ENCODE peak calls at places on chromosome 1, in four cellular contexts. One of them, this sample, is unnamed. For H3K36me3 and H3K4me1, the result is how much of the 10 kb centered on the place peaks cover.

GRCh38 chr1:31413405-31414005 is 492 bp downstream of the SERINC2 start:
- DNase-seq in CD8-positive, alpha-beta memory T cell: no peak
- DNase-seq in heart right ventricle: peak
- DNase-seq in neuronal stem cell: peak
- DNase-seq in this sample: peak

GRCh38 chr1:11653616-11654570 is at the start of gene FBXO2:
- DNase-seq in CD8-positive, alpha-beta memory T cell: no peak
- DNase-seq in neuronal stem cell: peak
- DNase-seq in heart right ventricle: peak
- DNase-seq in this sample: no peak

GRCh38 chr1:29679828-29680558 is 443.7 kb downstream of the PTPRU start:
- DNase-seq in CD8-positive, alpha-beta memory T cell: no peak
- DNase-seq in heart right ventricle: no peak
- DNase-seq in neuronal stem cell: no peak
- DNase-seq in this sample: no peak

GRCh38 chr1:162916407-162916806 is 55.4 kb upstream of the CCDC190 start:
- DNase-seq in neuronal stem cell: no peak
- DNase-seq in CD8-positive, alpha-beta memory T cell: no peak
- DNase-seq in heart right ventricle: no peak
- DNase-seq in this sample: no peak

GRCh38 chr1:184954232-184954995 is 19.9 kb downstream of the NIBAN1 start:
- DNase-seq in CD8-positive, alpha-beta memory T cell: no peak
- DNase-seq in neuronal stem cell: no peak
- DNase-seq in heart right ventricle: no peak
- DNase-seq in this sample: no peak

GRCh38 chr1:210233495-210234253 is 1.1 kb downstream of the SERTAD4 start:
- DNase-seq in CD8-positive, alpha-beta memory T cell: no peak
- DNase-seq in neuronal stem cell: peak
- DNase-seq in heart right ventricle: peak
- DNase-seq in this sample: peak

GRCh38 chr1:179264506-179264905 is 29.1 kb upstream of the SOAT1 start:
- DNase-seq in neuronal stem cell: no peak
- DNase-seq in heart right ventricle: no peak
- DNase-seq in CD8-positive, alpha-beta memory T cell: no peak
- DNase-seq in this sample: no peak

GRCh38 chr1:223036479-223036845 is 106.6 kb downstream of the TLR5 start:
- DNase-seq in heart right ventricle: no peak
- DNase-seq in CD8-positive, alpha-beta memory T cell: no peak
- DNase-seq in neuronal stem cell: no peak
- DNase-seq in this sample: no peak

GRCh38 chr1:55045430-55045829 is 6.1 kb downstream of the PCSK9 start:
- DNase-seq in heart right ventricle: no peak
- DNase-seq in neuronal stem cell: no peak
- DNase-seq in CD8-positive, alpha-beta memory T cell: no peak
- DNase-seq in this sample: no peak

GRCh38 chr1:240722788-240723187 is 110.8 kb upstream of the GREM2 start:
- DNase-seq in heart right ventricle: no peak
- DNase-seq in CD8-positive, alpha-beta memory T cell: no peak
- DNase-seq in neuronal stem cell: no peak
- DNase-seq in this sample: no peak
- H3K4me3 ChIP-seq in heart right ventricle: no peak
- H3K4me3 ChIP-seq in CD8-positive, alpha-beta memory T cell: no peak
- H3K4me3 ChIP-seq in neuronal stem cell: no peak
- H3K4me3 ChIP-seq in this sample: no peak

DNA sequence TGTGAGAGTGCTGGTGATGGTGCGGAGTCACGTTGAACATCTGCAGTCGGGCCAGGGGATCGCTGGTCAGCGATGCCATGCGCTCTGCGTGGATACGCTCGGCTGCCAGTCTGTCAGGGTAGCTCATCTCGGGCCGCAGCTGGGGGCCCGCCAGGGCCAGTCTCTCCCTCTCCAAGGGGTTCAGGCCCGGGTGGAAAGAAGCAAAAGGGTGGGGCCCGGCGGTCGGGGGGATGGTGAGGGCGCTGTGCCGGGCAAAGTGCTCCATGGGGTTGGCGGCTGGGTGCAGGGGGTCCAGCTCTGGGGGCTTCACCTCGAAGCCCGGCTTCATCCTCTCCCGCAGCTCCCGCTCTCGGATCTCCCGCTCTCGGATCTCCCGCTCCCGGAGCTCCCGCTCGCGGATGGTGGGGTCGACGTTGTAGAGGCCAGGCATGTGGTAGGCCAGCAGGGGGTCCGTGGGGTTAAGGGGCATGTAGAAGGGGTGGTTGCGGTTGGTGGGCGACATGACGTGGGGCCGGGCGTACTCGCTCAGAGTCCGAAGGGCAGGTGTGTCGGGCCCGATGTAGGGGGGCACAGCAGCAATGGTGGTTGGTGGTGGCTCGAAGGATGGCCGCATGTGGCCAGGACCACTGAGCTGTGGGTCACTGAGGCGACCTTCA is 40.5 kb downstream of the SLC45A1 start:
- DNase-seq in heart right ventricle: no peak
- DNase-seq in neuronal stem cell: no peak
- DNase-seq in CD8-positive, alpha-beta memory T cell: no peak
- DNase-seq in this sample: no peak
- H3K36me3 ChIP-seq in heart right ventricle: half or more
- H3K36me3 ChIP-seq in neuronal stem cell: half or more
- H3K36me3 ChIP-seq in CD8-positive, alpha-beta memory T cell: half or more
- H3K36me3 ChIP-seq in this sample: under half

GRCh38 chr1:7678491-7679158 is 92.5 kb upstream of the VAMP3 start:
- DNase-seq in CD8-positive, alpha-beta memory T cell: no peak
- DNase-seq in neuronal stem cell: no peak
- DNase-seq in heart right ventricle: no peak
- DNase-seq in this sample: no peak
- H3K4me1 ChIP-seq in CD8-positive, alpha-beta memory T cell: under half
- H3K4me1 ChIP-seq in neuronal stem cell: under half
- H3K4me1 ChIP-seq in heart right ventricle: under half
- H3K4me1 ChIP-seq in this sample: under half

GRCh38 chr1:16048573-16049189 is 5.1 kb downstream of the CLCNKB start:
- DNase-seq in CD8-positive, alpha-beta memory T cell: no peak
- DNase-seq in heart right ventricle: peak
- DNase-seq in neuronal stem cell: peak
- DNase-seq in this sample: peak
- H3K4me3 ChIP-seq in CD8-positive, alpha-beta memory T cell: peak
- H3K4me3 ChIP-seq in heart right ventricle: peak
- H3K4me3 ChIP-seq in neuronal stem cell: peak
- H3K4me3 ChIP-seq in this sample: peak

This sample was measured in HAP-1.